ENCODE peak calls at places on chromosomes 7 and 10, in ten cellular contexts. S, O, G, R, A, P, J, X, Y and M are unnamed samples.

GRCh38 chr10:10128387-10128786 is 889.3 kb upstream of the CELF2 start:
- DNase-seq in S (no peak), O (no peak), G (peak; percentile 29), R (no peak), A (peak; percentile 43), P (no peak), J (no peak), X (no peak), Y (no peak), M (no peak)

GRCh38 chr10:12617205-12618175 is 268.1 kb downstream of the CAMK1D start:
- DNase-seq in S (no peak), O (no peak), G (no peak), R (no peak), A (no peak), P (no peak), J (peak; percentile 14), X (peak; percentile 77), Y (no peak), M (no peak)

GRCh38 chr7:127776776-127777390 is 124.9 kb downstream of the SND1 start:
- DNase-seq in S (no peak), O (peak; percentile 95), G (peak; percentile 89), R (peak; percentile 20), A (peak; percentile 84), P (peak; percentile 81), J (peak; percentile 54), X (no peak), Y (no peak), M (peak; percentile 90)

GRCh38 chr7:108062250-108063014 is 59.5 kb upstream of the LAMB1 start:
- DNase-seq in S (no peak), O (no peak), G (peak; percentile 34), R (no peak), A (peak; percentile 31), P (no peak), J (peak; percentile 70), X (no peak), Y (no peak), M (peak; percentile 56)

GRCh38 chr7:5702876-5703571 is 78.4 kb downstream of the RNF216 start:
- DNase-seq in S (no peak), O (no peak), G (peak; percentile 53), R (no peak), A (peak; percentile 57), P (peak; percentile 30), J (peak; percentile 60), X (peak; percentile 55), Y (no peak), M (peak; percentile 65)

GRCh38 chr7:150903627-150904026 is 51.3 kb downstream of the AOC1 start:
- DNase-seq in S (peak; percentile 62), O (peak; percentile 47), G (peak; percentile 29), R (no peak), A (peak; percentile 3), P (peak; percentile 58), J (peak; percentile 77), X (peak; percentile 64), Y (peak; percentile 89), M (peak; percentile 81)

GRCh38 chr10:126247454-126247975 is 140.8 kb downstream of the ADAM12 start:
- DNase-seq in S (peak; percentile 92), O (peak; percentile 99), G (peak; percentile 100), R (peak; percentile 90), A (peak; percentile 99), P (peak; percentile 100), J (peak; percentile 76), X (peak; percentile 88), Y (peak; percentile 89), M (peak; percentile 100)

GRCh38 chr7:151727579-151728285 is 149.2 kb downstream of the PRKAG2 start:
- DNase-seq in S (peak; percentile 94), O (peak; percentile 95), G (peak; percentile 97), R (peak; percentile 96), A (peak; percentile 89), P (peak; percentile 94), J (peak; percentile 98), X (peak; percentile 100), Y (peak; percentile 93), M (peak; percentile 100)

DNA sequence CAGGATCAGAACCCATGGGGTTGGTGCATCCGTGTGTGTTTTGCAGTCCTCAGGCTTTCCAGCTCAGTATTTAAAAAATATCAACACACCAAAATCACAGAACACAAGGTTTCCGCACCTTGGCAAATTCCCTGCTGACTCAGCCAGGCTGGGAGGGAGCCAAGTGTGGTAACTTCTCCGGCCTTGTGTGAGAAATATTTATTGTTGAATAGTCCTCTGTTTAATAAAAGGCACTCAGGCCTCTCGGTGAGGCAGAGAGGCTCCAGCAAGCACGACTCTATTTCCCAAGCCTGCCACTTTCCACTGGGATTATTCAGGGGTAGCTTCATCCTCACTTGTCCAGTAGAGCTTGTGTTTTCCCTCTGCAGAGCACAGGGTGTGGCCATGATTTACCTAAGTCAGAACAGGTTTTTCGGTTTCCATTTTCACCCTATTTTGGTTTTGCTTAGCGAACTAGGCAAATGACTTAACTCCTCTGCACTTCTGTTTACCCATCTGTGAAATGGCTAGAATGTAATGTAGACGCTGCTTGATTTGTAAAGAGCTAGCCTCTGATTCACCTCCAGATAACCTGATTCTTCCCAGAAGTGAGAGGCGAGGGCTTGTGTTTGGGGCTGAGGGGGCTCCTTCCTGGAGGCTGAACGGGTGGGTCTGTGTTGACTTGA is 13.0 kb upstream of the CHST15 start:
- DNase-seq in S (peak; percentile 87), O (peak; percentile 63), G (peak; percentile 63), R (peak; percentile 52), A (peak; percentile 91), P (peak; percentile 88), J (peak; percentile 92), X (peak; percentile 90), Y (no peak), M (peak; percentile 71)
- H3K4me3 ChIP-seq in S (no peak overlapping the region), O (no peak overlapping the region), G (no peak overlapping the region), R (no peak overlapping the region), A (peak overlapping the region; percentile 23), P (no peak overlapping the region), J (no peak overlapping the region), X (peak overlapping the region; percentile 48), Y (no peak overlapping the region), M (no peak overlapping the region)

GRCh38 chr7:41930538-41931262 is 227.8 kb upstream of the INHBA start:
- DNase-seq in S (no peak), O (peak; percentile 50), G (peak; percentile 86), R (no peak), A (peak; percentile 37), P (no peak), J (peak; percentile 48), X (no peak), Y (no peak), M (peak; percentile 75)

GRCh38 chr7:41931263-41931646 is 228.4 kb upstream of the INHBA start:
- DNase-seq in S (no peak), O (no peak), G (no peak), R (no peak), A (no peak), P (no peak), J (no peak), X (no peak), Y (no peak), M (no peak)

GRCh38 chr7:41928781-41929180 is 225.9 kb upstream of the INHBA start:
- DNase-seq in S (no peak), O (peak; percentile 43), G (no peak), R (no peak), A (no peak), P (no peak), J (no peak), X (no peak), Y (no peak), M (no peak)

GRCh38 chr7:41938371-41938770 is 235.5 kb upstream of the INHBA start:
- DNase-seq in S (no peak), O (no peak), G (no peak), R (no peak), A (no peak), P (no peak), J (no peak), X (no peak), Y (no peak), M (no peak)

GRCh38 chr7:41933427-41933826 is 230.5 kb upstream of the INHBA start:
- DNase-seq in S (no peak), O (no peak), G (no peak), R (no peak), A (no peak), P (no peak), J (no peak), X (no peak), Y (no peak), M (no peak)
- H3K4me3 ChIP-seq in S (no peak overlapping the region), O (no peak overlapping the region), G (no peak overlapping the region), R (no peak overlapping the region), A (no peak overlapping the region), P (no peak overlapping the region), J (no peak overlapping the region), X (no peak overlapping the region), Y (no peak overlapping the region), M (no peak overlapping the region)

GRCh38 chr10:32349199-32349585 is 2.2 kb upstream of the EPC1 start:
- DNase-seq in S (no peak), O (no peak), G (no peak), R (no peak), A (no peak), P (no peak), J (no peak), X (no peak), Y (no peak), M (no peak)

GRCh38 chr10:32348297-32349198 is 1.6 kb upstream of the EPC1 start:
- DNase-seq in S (no peak), O (no peak), G (no peak), R (no peak), A (no peak), P (no peak), J (no peak), X (peak; percentile 47), Y (peak; percentile 55), M (no peak)

GRCh38 chr10:32350811-32351342 is 3.9 kb upstream of the EPC1 start:
- DNase-seq in S (no peak), O (no peak), G (no peak), R (no peak), A (no peak), P (no peak), J (no peak), X (no peak), Y (no peak), M (no peak)

GRCh38 chr10:32347363-32347735 is 391 bp upstream of the EPC1 start:
- DNase-seq in S (no peak), O (no peak), G (no peak), R (no peak), A (no peak), P (no peak), J (no peak), X (no peak), Y (no peak), M (no peak)

GRCh38 chr10:32349968-32350738 is 3.2 kb upstream of the EPC1 start:
- DNase-seq in S (no peak), O (no peak), G (no peak), R (no peak), A (no peak), P (no peak), J (no peak), X (no peak), Y (no peak), M (no peak)
- H3K4me3 ChIP-seq in S (no peak overlapping the region), O (no peak overlapping the region), G (no peak overlapping the region), R (no peak overlapping the region), A (no peak overlapping the region), P (no peak overlapping the region), J (no peak overlapping the region), X (no peak overlapping the region), Y (no peak overlapping the region), M (no peak overlapping the region)

GRCh38 chr10:75397571-75397921 is 4.0 kb downstream of the ZNF503 start:
- DNase-seq in S (peak; percentile 43), O (no peak), G (peak; percentile 36), R (no peak), A (no peak), P (peak; percentile 41), J (peak; percentile 47), X (peak; percentile 21), Y (peak; percentile 34), M (peak; percentile 60)

GRCh38 chr10:75399461-75400162 is 2.0 kb downstream of the ZNF503 start:
- DNase-seq in S (peak; percentile 88), O (peak; percentile 80), G (peak; percentile 86), R (no peak), A (peak; percentile 81), P (peak; percentile 78), J (peak; percentile 71), X (peak; percentile 61), Y (peak; percentile 93), M (peak; percentile 90)

GRCh38 chr10:75398630-75399460 is 2.7 kb downstream of the ZNF503 start:
- DNase-seq in S (peak; percentile 68), O (peak; percentile 37), G (peak; percentile 41), R (no peak), A (no peak), P (peak; percentile 46), J (peak; percentile 53), X (peak; percentile 38), Y (peak; percentile 81), M (peak; percentile 71)

GRCh38 chr10:75396861-75397570 is 4.5 kb downstream of the ZNF503 start:
- DNase-seq in S (peak; percentile 36), O (no peak), G (peak; percentile 23), R (no peak), A (no peak), P (peak; percentile 44), J (no peak), X (peak; percentile 25), Y (peak; percentile 83), M (peak; percentile 58)

GRCh38 chr10:75398238-75398629 is 3.3 kb downstream of the ZNF503 start:
- DNase-seq in S (no peak), O (no peak), G (peak; percentile 31), R (no peak), A (no peak), P (peak; percentile 31), J (peak; percentile 28), X (peak; percentile 34), Y (no peak), M (peak; percentile 47)
- H3K4me3 ChIP-seq in S (peak overlapping the region; percentile 81), O (peak overlapping the region; percentile 99), G (peak overlapping the region; percentile 99), R (peak overlapping the region; percentile 89), A (peak overlapping the region; percentile 79), P (peak overlapping the region; percentile 99), J (peak overlapping the region; percentile 63), X (peak overlapping the region; percentile 84), Y (peak overlapping the region; percentile 77), M (peak overlapping the region; percentile 93)